ENCODE peak calls at places on chromosomes 11 and 22, in eight cellular contexts. I is RWPE1; M is CD4-positive, alpha-beta memory T cell; P is cardiac muscle cell; F is head of caudate nucleus; H is RPMI7951; Y is stimulated activated CD4-positive, alpha-beta T cell treated with anti-CD3 and anti-CD28 coated beads, Interleukin-1b, Interleukin-23, amount 100 ng/mL, for 4 hours; A is HTR-8/SVneo. C is an unnamed sample.

GRCh38 chr11:63609536-63609935 is 4.7 kb downstream of the PLAAT3 start:
- DNase-seq in F (no peak), M (no peak), Y (no peak), P (no peak), H (no peak), A (no peak), I (no peak), C (no peak)

GRCh38 chr11:279040-279965 is 1.1 kb downstream of the NLRP6 start:
- DNase-seq in I (no peak), M (no peak), F (no peak), P (no peak), Y (no peak), H (no peak), A (no peak), C (no peak)

GRCh38 chr11:94305146-94305545 is 766 bp downstream of the IZUMO1R start:
- DNase-seq in H (no peak), A (no peak), P (no peak), F (no peak), I (peak), Y (no peak), M (no peak), C (no peak)

GRCh38 chr11:18270102-18270501 is 4.0 kb downstream of the SAA1 start:
- DNase-seq in M (no peak), I (no peak), A (no peak), H (no peak), Y (no peak), F (no peak), P (no peak), C (no peak)

GRCh38 chr11:61671527-61671926 is 8.7 kb upstream of the DAGLA start:
- DNase-seq in P (peak), I (no peak), M (no peak), H (peak), A (no peak), F (no peak), Y (no peak), C (no peak)

GRCh38 chr11:130323452-130324448 is 9.0 kb upstream of the ZBTB44 start:
- DNase-seq in H (no peak), Y (no peak), P (no peak), I (no peak), A (no peak), M (no peak), F (no peak), C (no peak)

GRCh38 chr11:528166-528814 is 7.1 kb downstream of the HRAS start:
- DNase-seq in A (no peak), H (no peak), M (no peak), I (no peak), Y (no peak), F (no peak), P (no peak), C (no peak)

GRCh38 chr22:35930933-35931332 is 97.7 kb downstream of the RBFOX2 start:
- DNase-seq in I (peak), F (no peak), Y (no peak), M (no peak), P (peak), H (peak), A (peak), C (peak)

GRCh38 chr22:23714596-23715588 is 24.1 kb downstream of the RGL4 start:
- DNase-seq in F (no peak), I (no peak), H (no peak), A (no peak), M (no peak), Y (no peak), P (no peak), C (no peak)

GRCh38 chr22:38414009-38414395 is 41.0 kb downstream of the KCNJ4 start:
- DNase-seq in M (no peak), I (no peak), P (no peak), F (no peak), Y (no peak), A (no peak), H (no peak), C (no peak)

C was measured in COLO829.